ENCODE peak calls at places on chromosome 6, in eight cellular contexts. H, F, M, C, E, W, X and L are unnamed samples.

GRCh38 chr6:48986803-48987202 is 476.2 kb downstream of the MMUT start:
- DNase-seq in M (no peak), E (no peak), W (no peak), X (no peak), H (no peak), C (no peak), F (no peak), L (no peak)

GRCh38 chr6:40714576-40715500 is 127.7 kb upstream of the LRFN2 start:
- DNase-seq in F (no peak), W (no peak), E (no peak), H (no peak), M (no peak), X (no peak), C (no peak), L (no peak)

GRCh38 chr6:129525055-129525454 is 184.9 kb downstream of the ARHGAP18 start:
- DNase-seq in M (no peak), W (no peak), C (peak), H (no peak), X (no peak), F (no peak), E (no peak), L (no peak)

GRCh38 chr6:4950849-4951533 is 52.8 kb downstream of the RPP40 start:
- DNase-seq in C (no peak), M (no peak), W (no peak), E (no peak), X (no peak), H (no peak), F (no peak), L (no peak)

GRCh38 chr6:88983532-88983931 is 20.1 kb upstream of the RNGTT start:
- DNase-seq in M (no peak), C (peak), X (no peak), H (peak), E (no peak), W (peak), F (no peak), L (no peak)

GRCh38 chr6:81214414-81215091 is 537.9 kb downstream of the TENT5A start:
- DNase-seq in E (no peak), H (no peak), M (no peak), C (no peak), F (no peak), X (no peak), W (no peak), L (no peak)

GRCh38 chr6:134714113-134714512 is 235.8 kb downstream of the ALDH8A1 start:
- DNase-seq in F (no peak), W (no peak), M (no peak), E (no peak), H (no peak), X (no peak), C (no peak), L (no peak)

GRCh38 chr6:144438103-144438502 is 153.0 kb downstream of the UTRN start:
- DNase-seq in H (no peak), F (no peak), C (no peak), M (no peak), X (no peak), W (no peak), E (no peak), L (no peak)

GRCh38 chr6:71887006-71887743 is 825 bp downstream of the RIMS1 start:
- DNase-seq in H (no peak), W (no peak), C (no peak), E (no peak), M (no peak), X (no peak), F (no peak), L (no peak)

GRCh38 chr6:15303920-15304291 is 58.0 kb downstream of the JARID2 start:
- DNase-seq in C (no peak), M (no peak), X (no peak), F (no peak), E (no peak), W (no peak), H (no peak), L (no peak)

GRCh38 chr6:167697316-167697715 is 129.4 kb upstream of the AFDN start:
- DNase-seq in F (no peak), M (no peak), X (no peak), C (no peak), E (no peak), H (no peak), W (peak), L (no peak)

GRCh38 chr6:30556714-30556963 is 350 bp upstream of the GNL1 start:
- DNase-seq in X (peak), M (peak), F (peak), H (peak), C (no peak), E (peak), W (no peak), L (no peak)

GRCh38 chr6:52124126-52125121 is 37.0 kb upstream of the PKHD1 start:
- DNase-seq in E (no peak), X (no peak), F (no peak), C (no peak), M (no peak), H (no peak), W (no peak), L (no peak)

GRCh38 chr6:52493669-52494068 is 73.5 kb downstream of the EFHC1 start:
- DNase-seq in W (no peak), F (no peak), H (no peak), X (no peak), M (no peak), E (no peak), C (no peak), L (no peak)

GRCh38 chr6:34934516-34934915 is 45.5 kb downstream of the ANKS1A start:
- DNase-seq in X (no peak), C (peak), F (no peak), E (no peak), H (no peak), M (no peak), W (no peak), L (no peak)

GRCh38 chr6:26550250-26550993 is 12.3 kb downstream of the HMGN4 start:
- DNase-seq in H (peak), E (peak), X (peak), W (peak), F (peak), C (peak), M (peak), L (no peak)

GRCh38 chr6:79586548-79586947 is 44.6 kb upstream of the SH3BGRL2 start:
- DNase-seq in M (no peak), E (no peak), H (no peak), X (no peak), C (peak), F (no peak), W (peak), L (no peak)

GRCh38 chr6:149132336-149132735 is 185.2 kb upstream of the TAB2 start:
- DNase-seq in E (no peak), H (no peak), M (no peak), F (no peak), X (no peak), W (no peak), C (no peak), L (no peak)

GRCh38 chr6:164072240-164072666 is 657.7 kb downstream of the QKI start:
- DNase-seq in C (no peak), W (no peak), E (no peak), F (no peak), X (no peak), H (no peak), M (no peak), L (no peak)

GRCh38 chr6:8135276-8135675 is 32.9 kb upstream of the EEF1E1 start:
- DNase-seq in C (no peak), W (no peak), E (no peak), H (no peak), M (no peak), F (no peak), X (no peak), L (no peak)

GRCh38 chr6:113858067-113858604 is 991 bp downstream of the MARCKS start:
- DNase-seq in H (peak), W (peak), M (peak), C (peak), E (peak), X (no peak), F (no peak), L (peak)

GRCh38 chr6:109768485-109768884 is 77.4 kb downstream of the FIG4 start:
- DNase-seq in X (no peak), E (no peak), M (no peak), F (no peak), C (no peak), H (no peak), W (no peak), L (no peak)

GRCh38 chr6:157873735-157874344 is 50.8 kb downstream of the SNX9 start:
- DNase-seq in H (peak), X (peak), W (peak), M (peak), C (peak), F (peak), E (peak), L (peak)

GRCh38 chr6:51411726-51412125 is 593.1 kb downstream of the TFAP2B start:
- DNase-seq in H (no peak), X (no peak), C (no peak), M (no peak), F (no peak), W (no peak), E (no peak), L (no peak)

GRCh38 chr6:66403965-66404364 is 696.9 kb upstream of the EYS start:
- DNase-seq in X (no peak), F (no peak), M (no peak), W (no peak), E (no peak), C (no peak), H (no peak), L (no peak)

GRCh38 chr6:111549744-111550143 is 55.9 kb downstream of the TRAF3IP2 start:
- DNase-seq in E (no peak), W (no peak), X (no peak), H (no peak), C (no peak), F (no peak), M (no peak), L (no peak)

GRCh38 chr6:50030777-50031562 is 9.2 kb upstream of the DEFB110 start:
- DNase-seq in W (peak), C (no peak), M (no peak), F (no peak), E (no peak), X (no peak), H (no peak), L (no peak)

GRCh38 chr6:106966229-106966628 is 8.3 kb downstream of the CD24 start:
- DNase-seq in H (no peak), W (no peak), F (no peak), M (no peak), X (no peak), C (no peak), E (no peak), L (no peak)

GRCh38 chr6:1286972-1287600 is 24.8 kb upstream of the FOXQ1 start:
- DNase-seq in C (peak), F (no peak), W (no peak), M (no peak), H (no peak), E (no peak), X (no peak), L (no peak)

GRCh38 chr6:148523551-148523950 is 180.9 kb downstream of the SASH1 start:
- DNase-seq in F (no peak), H (no peak), E (no peak), X (no peak), C (no peak), W (no peak), M (no peak), L (no peak)

GRCh38 chr6:156862711-156863110 is 85.5 kb downstream of the ARID1B start:
- DNase-seq in C (no peak), F (no peak), E (no peak), M (peak), H (no peak), X (no peak), W (no peak), L (no peak)

GRCh38 chr6:158758464-158758863 is 60.7 kb downstream of the EZR start:
- DNase-seq in E (no peak), M (no peak), X (no peak), C (no peak), F (no peak), H (no peak), W (peak), L (no peak)